ENCODE peak calls at places on chromosomes 1 and 21, in four cellular contexts. One of them, this sample, is unnamed.

GRCh38 chr1:54904476-54905048 is 17.6 kb upstream of the DHCR24 start:
- DNase-seq in germinal center: no peak
- DNase-seq in omental fat pad: no peak
- DNase-seq in NCI-H2081: no peak
- DNase-seq in this sample: no peak

GRCh38 chr1:230425252-230426061 is 675 bp downstream of the PGBD5 start:
- DNase-seq in NCI-H2081: peak; percentile 35
- DNase-seq in omental fat pad: no peak
- DNase-seq in germinal center: peak; percentile 11
- DNase-seq in this sample: no peak

GRCh38 chr1:18265641-18266040 is 158.0 kb downstream of the IGSF21 start:
- DNase-seq in NCI-H2081: no peak
- DNase-seq in omental fat pad: no peak
- DNase-seq in germinal center: no peak
- DNase-seq in this sample: no peak

GRCh38 chr1:244029137-244029536 is 21.9 kb upstream of the ZBTB18 start:
- DNase-seq in omental fat pad: no peak
- DNase-seq in NCI-H2081: no peak
- DNase-seq in germinal center: no peak
- DNase-seq in this sample: no peak

GRCh38 chr1:19385869-19386591 is 73.9 kb downstream of the SLC66A1 start:
- DNase-seq in NCI-H2081: no peak
- DNase-seq in germinal center: no peak
- DNase-seq in omental fat pad: no peak
- DNase-seq in this sample: no peak

GRCh38 chr1:223129229-223129851 is 13.7 kb downstream of the TLR5 start:
- DNase-seq in omental fat pad: peak; percentile 61
- DNase-seq in NCI-H2081: no peak
- DNase-seq in germinal center: peak; percentile 65
- DNase-seq in this sample: no peak

GRCh38 chr21:42097860-42098259 is 26.7 kb downstream of the UMODL1 start:
- DNase-seq in NCI-H2081: peak; percentile 47
- DNase-seq in germinal center: no peak
- DNase-seq in omental fat pad: no peak
- DNase-seq in this sample: peak; percentile 71

GRCh38 chr1:78092686-78093085 is 46.9 kb downstream of the GIPC2 start:
- DNase-seq in omental fat pad: no peak
- DNase-seq in NCI-H2081: no peak
- DNase-seq in germinal center: no peak
- DNase-seq in this sample: no peak

GRCh38 chr1:2250721-2251281 is 22.7 kb downstream of the SKI start:
- DNase-seq in germinal center: no peak
- DNase-seq in NCI-H2081: no peak
- DNase-seq in omental fat pad: no peak
- DNase-seq in this sample: no peak

GRCh38 chr1:247452447-247453039 is 5.4 kb downstream of the OR2B11 start:
- DNase-seq in NCI-H2081: no peak
- DNase-seq in germinal center: no peak
- DNase-seq in omental fat pad: no peak
- DNase-seq in this sample: no peak

GRCh38 chr1:235366286-235366685 is 941 bp upstream of the TBCE start:
- DNase-seq in germinal center: no peak
- DNase-seq in NCI-H2081: no peak
- DNase-seq in omental fat pad: no peak
- DNase-seq in this sample: no peak

GRCh38 chr1:25126568-25126967 is 105.7 kb downstream of the SYF2 start:
- DNase-seq in germinal center: no peak
- DNase-seq in NCI-H2081: no peak
- DNase-seq in omental fat pad: no peak
- DNase-seq in this sample: no peak

GRCh38 chr1:154682252-154682651 is 74.3 kb upstream of the ADAR start:
- DNase-seq in NCI-H2081: no peak
- DNase-seq in omental fat pad: no peak
- DNase-seq in germinal center: no peak
- DNase-seq in this sample: no peak

GRCh38 chr1:17198476-17199258 is 6.3 kb upstream of the PADI1 start:
- DNase-seq in germinal center: no peak
- DNase-seq in NCI-H2081: no peak
- DNase-seq in omental fat pad: no peak
- DNase-seq in this sample: peak; percentile 28